ENCODE peak calls at places on chromosomes 13 and 19, in seven cellular contexts. D, H, L, C, V, U and I are unnamed samples.

GRCh38 chr13:79780240-79780639 is 299.3 kb downstream of the NDFIP2 start:
- DNase-seq in D (peak), H (no peak), L (no peak), C (no peak), V (peak), U (no peak), I (no peak)

GRCh38 chr19:10861118-10861651 is 10.2 kb upstream of the CARM1 start:
- DNase-seq in D (no peak), H (no peak), L (no peak), C (peak), V (peak), U (peak), I (no peak)

GRCh38 chr19:14678199-14678598 is 3.6 kb upstream of the ADGRE3 start:
- DNase-seq in D (no peak), H (no peak), L (no peak), C (no peak), V (no peak), U (no peak), I (no peak)

GRCh38 chr13:100100115-100100879 is 11.4 kb downstream of the PCCA start:
- DNase-seq in D (peak), H (no peak), L (no peak), C (no peak), V (peak), U (no peak), I (no peak)

GRCh38 chr19:5784581-5785147 is at the start of gene PRR22:
- DNase-seq in D (no peak), H (no peak), L (no peak), C (no peak), V (no peak), U (no peak), I (no peak)

GRCh38 chr13:95784161-95784880 is 107.4 kb downstream of the DNAJC3 start:
- DNase-seq in D (peak), H (peak), L (no peak), C (no peak), V (peak), U (peak), I (no peak)

GRCh38 chr19:16200038-16200775 is 2.5 kb downstream of the AP1M1 start:
- DNase-seq in D (peak), H (no peak), L (no peak), C (no peak), V (peak), U (peak), I (no peak)

GRCh38 chr13:66940113-66940512 is 290.0 kb downstream of the PCDH9 start:
- DNase-seq in D (no peak), H (no peak), L (no peak), C (no peak), V (no peak), U (no peak), I (no peak)

GRCh38 chr19:35160629-35161433 is 6.3 kb downstream of the FXYD5 start:
- DNase-seq in D (no peak), H (no peak), L (no peak), C (no peak), V (no peak), U (no peak), I (no peak)

GRCh38 chr19:371501-372160 is 27.0 kb upstream of the MIER2 start:
- DNase-seq in D (no peak), H (no peak), L (no peak), C (no peak), V (no peak), U (no peak), I (no peak)

GRCh38 chr19:8233370-8233769 is 24.2 kb downstream of the CERS4 start:
- DNase-seq in D (peak), H (no peak), L (no peak), C (no peak), V (peak), U (no peak), I (no peak)

GRCh38 chr19:35843676-35844481 is 8.4 kb downstream of the NPHS1 start:
- DNase-seq in D (no peak), H (no peak), L (no peak), C (peak), V (peak), U (peak), I (no peak)

GRCh38 chr13:110486061-110486780 is 75.3 kb downstream of the RAB20 start:
- DNase-seq in D (no peak), H (no peak), L (no peak), C (peak), V (peak), U (peak), I (peak)

GRCh38 chr19:1027020-1027952 is 878 bp downstream of the CNN2 start:
- DNase-seq in D (no peak), H (no peak), L (no peak), C (no peak), V (no peak), U (peak), I (peak)

GRCh38 chr13:22121340-22121739 is 450.5 kb downstream of the FGF9 start:
- DNase-seq in D (no peak), H (no peak), L (no peak), C (no peak), V (no peak), U (no peak), I (no peak)

GRCh38 chr13:102401755-102402154 is at the start of gene FGF14:
- DNase-seq in D (no peak), H (no peak), L (no peak), C (no peak), V (peak), U (no peak), I (no peak)

GRCh38 chr19:48175578-48175977 is 5.1 kb downstream of the ZSWIM9 start:
- DNase-seq in D (no peak), H (no peak), L (no peak), C (no peak), V (no peak), U (no peak), I (no peak)

GRCh38 chr13:65959305-65959704 is 1270.8 kb downstream of the PCDH9 start:
- DNase-seq in D (peak), H (no peak), L (no peak), C (no peak), V (no peak), U (no peak), I (no peak)

GRCh38 chr13:49259586-49259985 is 11.9 kb downstream of the CDADC1 start:
- DNase-seq in D (no peak), H (no peak), L (no peak), C (no peak), V (no peak), U (no peak), I (no peak)

GRCh38 chr19:15379083-15379995 is at the start of gene AKAP8:
- DNase-seq in D (peak), H (peak), L (peak), C (peak), V (peak), U (peak), I (peak)

GRCh38 chr19:33226550-33227241 is 1.0 kb upstream of the SLC7A10 start:
- DNase-seq in D (no peak), H (no peak), L (peak), C (peak), V (peak), U (peak), I (no peak)

GRCh38 chr13:47480121-47480520 is 521.0 kb downstream of the SUCLA2 start:
- DNase-seq in D (peak), H (no peak), L (no peak), C (no peak), V (peak), U (no peak), I (no peak)

GRCh38 chr19:49558591-49558990 is 21.8 kb downstream of the NOSIP start:
- DNase-seq in D (no peak), H (no peak), L (no peak), C (no peak), V (no peak), U (no peak), I (no peak)

GRCh38 chr13:32135655-32136054 is 104.1 kb downstream of the FRY start:
- DNase-seq in D (peak), H (no peak), L (no peak), C (no peak), V (peak), U (no peak), I (no peak)

GRCh38 chr19:623974-624373 is 9.4 kb downstream of the POLRMT start:
- DNase-seq in D (peak), H (no peak), L (no peak), C (no peak), V (peak), U (no peak), I (no peak)

GRCh38 chr13:40445557-40445990 is 220.9 kb downstream of the FOXO1 start:
- DNase-seq in D (no peak), H (peak), L (no peak), C (peak), V (no peak), U (peak), I (no peak)

GRCh38 chr13:71866173-71867091 is 572 bp downstream of the DACH1 start:
- DNase-seq in D (no peak), H (no peak), L (no peak), C (peak), V (peak), U (peak), I (no peak)

GRCh38 chr13:97512732-97513131 is 78.8 kb downstream of the RAP2A start:
- DNase-seq in D (no peak), H (no peak), L (no peak), C (no peak), V (no peak), U (peak), I (no peak)

GRCh38 chr13:25018729-25019115 is 77.2 kb upstream of the PABPC3 start:
- DNase-seq in D (no peak), H (no peak), L (no peak), C (peak), V (no peak), U (no peak), I (no peak)

GRCh38 chr13:81639984-81640582 is 1299.2 kb upstream of the SPRY2 start:
- DNase-seq in D (no peak), H (no peak), L (no peak), C (no peak), V (peak), U (no peak), I (no peak)

GRCh38 chr19:805600-806550 is 8.6 kb downstream of the PTBP1 start:
- DNase-seq in D (no peak), H (no peak), L (no peak), C (no peak), V (no peak), U (no peak), I (no peak)

GRCh38 chr19:41994521-41994971 is 516 bp upstream of the ATP1A3 start:
- DNase-seq in D (no peak), H (no peak), L (no peak), C (no peak), V (no peak), U (no peak), I (no peak)

GRCh38 chr19:10817291-10818038 is 18.5 kb downstream of the TMED1 start:
- DNase-seq in D (peak), H (no peak), L (no peak), C (no peak), V (peak), U (no peak), I (no peak)

GRCh38 chr19:5988520-5989387 is 10.8 kb upstream of the RANBP3 start:
- DNase-seq in D (peak), H (no peak), L (no peak), C (no peak), V (no peak), U (no peak), I (no peak)

GRCh38 chr13:25752957-25753540 is 298.8 kb downstream of the SHISA2 start:
- DNase-seq in D (peak), H (no peak), L (no peak), C (no peak), V (peak), U (no peak), I (no peak)

GRCh38 chr19:19356500-19356899 is 35.9 kb downstream of the MAU2 start:
- DNase-seq in D (no peak), H (no peak), L (no peak), C (no peak), V (no peak), U (no peak), I (no peak)

GRCh38 chr19:19355606-19356139 is 35.0 kb downstream of the MAU2 start:
- DNase-seq in D (no peak), H (no peak), L (no peak), C (no peak), V (no peak), U (no peak), I (no peak)

GRCh38 chr19:19354007-19354406 is 33.4 kb downstream of the MAU2 start:
- DNase-seq in D (no peak), H (no peak), L (no peak), C (no peak), V (no peak), U (no peak), I (no peak)

GRCh38 chr19:19356901-19357566 is 36.4 kb downstream of the MAU2 start:
- DNase-seq in D (no peak), H (no peak), L (no peak), C (no peak), V (no peak), U (no peak), I (no peak)

DNA sequence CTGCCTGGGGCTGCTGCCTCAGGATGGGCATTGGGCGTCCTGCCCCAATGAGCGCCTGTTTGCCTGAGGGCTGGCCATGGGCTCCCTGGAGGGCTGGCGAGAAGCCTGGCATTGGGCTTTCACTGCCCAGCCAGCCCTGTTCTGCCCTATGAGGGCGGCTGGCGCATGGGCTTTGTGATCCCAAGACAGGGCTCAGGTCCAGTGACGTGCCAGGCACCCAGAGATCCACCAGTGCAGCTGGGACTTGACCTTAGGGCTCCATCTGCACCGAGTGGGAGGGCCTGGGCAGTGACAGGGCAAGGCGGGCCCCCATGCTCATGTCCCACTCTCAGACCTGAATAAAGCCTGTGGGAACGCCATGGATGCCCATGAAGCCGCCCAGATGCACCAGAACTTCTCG is 34.3 kb downstream of the MAU2 start:
- DNase-seq in D (no peak), H (no peak), L (no peak), C (no peak), V (no peak), U (no peak), I (no peak)
- H2BK5ac ChIP-seq in D (no peak), H (no peak), L (no peak), C (no peak), V (no peak), U (no peak), I (peak)

GRCh38 chr19:44258139-44258538 is 1.5 kb upstream of the ZNF233 start:
- DNase-seq in D (no peak), H (no peak), L (no peak), C (no peak), V (no peak), U (no peak), I (no peak)

GRCh38 chr19:44258835-44259413 is 762 bp upstream of the ZNF233 start:
- DNase-seq in D (no peak), H (no peak), L (no peak), C (no peak), V (no peak), U (no peak), I (no peak)

GRCh38 chr19:44255705-44256411 is 3.8 kb upstream of the ZNF233 start:
- DNase-seq in D (no peak), H (no peak), L (no peak), C (no peak), V (no peak), U (no peak), I (no peak)

GRCh38 chr19:44260695-44261446 is 1.2 kb downstream of the ZNF233 start:
- DNase-seq in D (no peak), H (no peak), L (no peak), C (no peak), V (peak), U (no peak), I (no peak)

DNA sequence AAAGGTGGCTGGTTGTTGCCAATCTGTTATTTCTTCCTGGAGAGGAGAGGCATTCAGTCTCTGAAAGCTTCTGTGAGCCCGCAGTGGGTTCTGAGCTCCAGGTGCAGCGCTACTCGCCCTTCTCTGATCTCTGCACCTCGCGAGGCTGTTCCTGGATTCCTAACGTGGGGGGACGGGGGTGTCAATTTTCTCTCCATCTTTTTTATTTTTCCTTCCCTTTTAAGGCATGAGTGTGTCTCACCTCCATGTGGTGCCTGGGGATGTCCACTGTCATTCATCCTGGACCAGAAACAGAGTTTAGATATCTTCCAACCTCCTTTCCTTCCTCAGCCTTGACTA is 626 bp downstream of the ZNF233 start:
- DNase-seq in D (no peak), H (no peak), L (no peak), C (no peak), V (no peak), U (peak), I (no peak)
- H3K27ac ChIP-seq in D (no peak), H (no peak), L (no peak), C (no peak), V (no peak), U (no peak), I (no peak)

GRCh38 chr19:51181913-51182419 is 39.9 kb downstream of the SIGLEC7 start:
- DNase-seq in D (no peak), H (no peak), L (peak), C (peak), V (no peak), U (peak), I (no peak)
- H2BK5ac ChIP-seq in D (no peak), H (no peak), L (no peak), C (no peak), V (no peak), U (no peak), I (no peak)

DNA sequence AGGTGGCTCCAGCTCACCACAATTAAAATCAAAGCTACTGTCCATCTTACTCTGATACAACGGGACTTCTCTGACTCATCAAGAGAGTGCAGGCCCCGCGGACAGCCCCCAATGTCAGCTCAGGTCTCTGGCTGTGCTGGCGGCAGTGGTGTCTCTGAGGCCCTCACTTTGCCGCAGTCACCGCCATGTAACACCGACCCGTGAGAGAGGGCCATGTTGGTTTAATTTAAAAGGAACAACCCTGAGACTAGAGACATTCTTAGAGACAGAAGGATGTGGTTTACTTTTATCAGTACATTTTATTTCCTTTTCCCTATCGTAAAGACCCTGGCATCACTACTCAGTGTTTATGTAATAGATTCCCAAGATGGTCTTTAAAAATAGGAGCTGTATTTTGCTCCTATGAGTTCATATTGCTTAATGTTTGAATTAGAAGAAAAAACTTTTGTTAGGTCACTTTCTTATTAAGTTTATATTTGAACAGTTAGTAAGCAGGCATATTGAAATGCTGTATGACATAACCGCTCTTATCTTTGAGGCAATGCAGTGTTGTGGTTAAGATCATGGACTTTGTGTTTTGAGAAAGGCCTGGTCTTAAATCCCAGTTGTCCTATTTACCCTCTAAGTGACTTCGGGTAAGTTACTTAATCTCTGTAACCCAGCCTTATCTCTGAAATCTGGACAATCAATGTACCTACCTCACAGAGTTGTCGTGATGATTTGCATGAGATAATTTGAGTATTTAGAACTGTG is 23.4 kb downstream of the DGKH start:
- DNase-seq in D (peak), H (no peak), L (no peak), C (no peak), V (peak), U (no peak), I (no peak)
- H3K27ac ChIP-seq in D (no peak), H (no peak), L (no peak), C (no peak), V (no peak), U (no peak), I (no peak)

DNA sequence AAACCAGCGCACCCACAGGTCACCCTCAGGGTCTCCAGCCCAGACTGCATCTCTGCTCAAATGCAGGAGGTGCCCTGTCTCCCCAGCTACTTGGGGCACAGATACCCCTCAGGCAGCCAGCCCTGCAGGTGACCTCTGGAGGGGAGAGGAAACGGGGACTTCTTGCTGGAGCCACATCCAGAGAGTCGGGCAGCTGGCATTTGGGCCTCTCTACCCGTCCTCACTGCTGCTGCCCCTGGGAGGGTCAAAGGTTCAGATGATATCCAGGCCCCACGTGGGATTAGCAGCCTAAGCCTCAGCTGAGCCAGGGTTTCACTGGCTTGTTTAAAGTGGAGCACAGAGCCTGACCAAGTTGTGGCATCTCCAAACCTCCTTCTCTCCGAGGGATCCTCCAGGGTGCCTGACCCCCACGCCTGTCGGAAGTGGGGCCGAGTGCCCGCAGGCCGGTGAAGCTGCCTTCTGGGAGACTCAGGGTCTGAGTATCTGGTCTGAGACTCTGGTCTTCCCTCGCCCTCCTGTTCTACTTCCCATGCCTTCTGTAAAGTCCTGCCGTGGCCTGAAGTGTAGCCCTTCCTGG is 2.2 kb downstream of the RASA3 start:
- DNase-seq in D (no peak), H (no peak), L (no peak), C (no peak), V (peak), U (no peak), I (no peak)
- H2BK5ac ChIP-seq in D (peak), H (peak), L (peak), C (no peak), V (peak), U (no peak), I (no peak)